ENCODE peak calls at places on chromosomes 12 and 14, in four cellular contexts. H is HFFc6, O is iPS-NIHi11, F is NAMALWA. N is an unnamed sample.

GRCh38 chr14:52305014-52305413 is 9.1 kb upstream of the PTGER2 start:
- DNase-seq in H (no peak), O (no peak), F (no peak), N (no peak)

GRCh38 chr14:79578470-79578869 is 632.8 kb downstream of the DIO2 start:
- DNase-seq in H (no peak), O (no peak), F (no peak), N (no peak)

GRCh38 chr14:90060312-90060964 is 1.4 kb upstream of the KCNK13 start:
- DNase-seq in H (no peak), O (peak; percentile 88), F (no peak), N (no peak)

GRCh38 chr14:100285021-100285912 is 21.0 kb downstream of the SLC25A29 start:
- DNase-seq in H (peak; percentile 24), O (peak; percentile 96), F (peak; percentile 81), N (no peak)

GRCh38 chr14:77122555-77123125 is 19.0 kb downstream of the ZDHHC22 start:
- DNase-seq in H (no peak), O (no peak), F (peak; percentile 84), N (no peak)

GRCh38 chr14:104370256-104370870 is 209.2 kb upstream of the C14orf180 start:
- DNase-seq in H (no peak), O (peak; percentile 79), F (peak; percentile 28), N (no peak)

GRCh38 chr14:95044463-95045254 is 112.7 kb downstream of the DICER1 start:
- DNase-seq in H (no peak), O (peak; percentile 43), F (no peak), N (no peak)

GRCh38 chr14:73231874-73232851 is 5.1 kb upstream of the PAPLN start:
- DNase-seq in H (no peak), O (peak; percentile 73), F (peak; percentile 50), N (no peak)

GRCh38 chr12:26633591-26634210 is 199.3 kb downstream of the ITPR2 start:
- DNase-seq in H (no peak), O (no peak), F (no peak), N (no peak)

GRCh38 chr14:76829016-76829365 is 2.8 kb downstream of the LRRC74A start:
- DNase-seq in H (no peak), O (no peak), F (no peak), N (no peak)

GRCh38 chr12:12671850-12672660 is 23.9 kb downstream of the GPR19 start:
- DNase-seq in H (peak; percentile 77), O (no peak), F (no peak), N (no peak)

GRCh38 chr14:94598506-94598815 is 13.7 kb upstream of the SERPINA3 start:
- DNase-seq in H (no peak), O (no peak), F (no peak), N (no peak)

GRCh38 chr12:101824831-101825230 is 5.9 kb downstream of the GNPTAB start:
- DNase-seq in H (no peak), O (no peak), F (no peak), N (no peak)

GRCh38 chr12:40632933-40633332 is 59.3 kb upstream of the CNTN1 start:
- DNase-seq in H (no peak), O (no peak), F (no peak), N (no peak)

GRCh38 chr12:90953956-90954421 is 987 bp downstream of the CCER1 start:
- DNase-seq in H (no peak), O (peak; percentile 69), F (peak; percentile 38), N (no peak)

GRCh38 chr12:2624543-2625266 is 170.1 kb upstream of the FKBP4 start:
- DNase-seq in H (peak; percentile 50), O (peak; percentile 72), F (peak; percentile 49), N (no peak)

GRCh38 chr14:22265319-22266140 is 323.5 kb downstream of the DAD1 start:
- DNase-seq in H (no peak), O (peak; percentile 32), F (peak; percentile 58), N (no peak)

GRCh38 chr12:124673881-124674617 is 106.6 kb upstream of the NCOR2 start:
- DNase-seq in H (no peak), O (no peak), F (no peak), N (no peak)

GRCh38 chr14:106318700-106319099 is 792.3 kb downstream of the TMEM121 start:
- DNase-seq in H (no peak), O (no peak), F (peak; percentile 59), N (no peak)

GRCh38 chr12:96249196-96250118 is 55.3 kb downstream of the ELK3 start:
- DNase-seq in H (no peak), O (no peak), F (no peak), N (no peak)

GRCh38 chr12:114692558-114693531 is 8.9 kb upstream of the TBX3 start:
- DNase-seq in H (no peak), O (no peak), F (no peak), N (no peak)

GRCh38 chr12:645563-646071 is 17.6 kb downstream of the NINJ2 start:
- DNase-seq in H (peak; percentile 68), O (no peak), F (no peak), N (no peak)

GRCh38 chr12:130214686-130215370 is 52.6 kb downstream of the FZD10 start:
- DNase-seq in H (no peak), O (no peak), F (no peak), N (no peak)

GRCh38 chr14:84894254-84894653 is 635.7 kb upstream of the FLRT2 start:
- DNase-seq in H (no peak), O (no peak), F (no peak), N (no peak)

GRCh38 chr12:113077859-113078256 is 21.3 kb downstream of the DTX1 start:
- DNase-seq in H (no peak), O (peak; percentile 59), F (no peak), N (no peak)

GRCh38 chr12:109873653-109874052 is 6.7 kb downstream of the GLTP start:
- DNase-seq in H (no peak), O (no peak), F (no peak), N (no peak)

GRCh38 chr14:24398943-24399801 is at the start of gene NYNRIN:
- DNase-seq in H (no peak), O (peak; percentile 87), F (no peak), N (no peak)

GRCh38 chr14:53411110-53411509 is 258.0 kb upstream of the DDHD1 start:
- DNase-seq in H (peak; percentile 18), O (no peak), F (no peak), N (no peak)

GRCh38 chr12:45259732-45260480 is 44.0 kb downstream of the ANO6 start:
- DNase-seq in H (peak; percentile 25), O (peak; percentile 46), F (no peak), N (no peak)

GRCh38 chr12:19945559-19946485 is 422.5 kb upstream of the PDE3A start:
- DNase-seq in H (no peak), O (no peak), F (no peak), N (no peak)

GRCh38 chr12:105025890-105026289 is 39.8 kb downstream of the NOPCHAP1 start:
- DNase-seq in H (peak; percentile 22), O (no peak), F (no peak), N (no peak)